ENCODE peak calls at places on chromosomes 3 and 15, in seven cellular contexts. I is activated CD4-positive, alpha-beta T cell treated with anti-CD3 and anti-CD28 coated beads for 48 hours; S is non-pigmented ciliary epithelial cell; T is Kasumi-1; U is BJ; E is OCI-M1; O is NCI-H446. J is an unnamed sample.

GRCh38 chr3:47394140-47394855 is 13.5 kb downstream of the PTPN23 start:
- DNase-seq in U (no peak), E (no peak), T (no peak), S (no peak), O (no peak), I (no peak), J (no peak)

GRCh38 chr15:96122077-96123027 is 208.1 kb upstream of the NR2F2 start:
- DNase-seq in O (no peak), U (no peak), E (no peak), S (no peak), I (no peak), T (no peak), J (no peak)

GRCh38 chr15:66721501-66721937 is 19.5 kb downstream of the SMAD6 start:
- DNase-seq in E (no peak), S (no peak), T (no peak), I (peak), U (no peak), O (no peak), J (no peak)

GRCh38 chr15:81981888-81982287 is 63.9 kb downstream of the MEX3B start:
- DNase-seq in I (no peak), E (peak), S (no peak), T (no peak), U (no peak), O (no peak), J (no peak)

GRCh38 chr3:135966349-135966695 is 794 bp downstream of the PPP2R3A start:
- DNase-seq in U (no peak), O (no peak), T (no peak), I (no peak), E (no peak), S (no peak), J (no peak)

GRCh38 chr3:127788436-127788835 is 33.9 kb downstream of the MGLL start:
- DNase-seq in E (no peak), T (no peak), U (no peak), O (no peak), S (no peak), I (no peak), J (no peak)

GRCh38 chr3:121737644-121738043 is 11.9 kb downstream of the GOLGB1 start:
- DNase-seq in I (no peak), T (no peak), S (no peak), E (no peak), O (no peak), U (no peak), J (no peak)

GRCh38 chr3:65259946-65260345 is 572.1 kb upstream of the ADAMTS9 start:
- DNase-seq in T (no peak), O (no peak), U (no peak), E (no peak), S (no peak), I (no peak), J (no peak)

GRCh38 chr3:181695661-181696491 is 15.8 kb upstream of the SOX2 start:
- DNase-seq in I (no peak), O (no peak), E (no peak), T (no peak), S (no peak), U (no peak), J (no peak)

GRCh38 chr3:60080648-60081047 is 1030.8 kb upstream of the CFAP20DC start:
- DNase-seq in T (no peak), U (no peak), O (no peak), S (no peak), E (no peak), I (peak), J (no peak)

GRCh38 chr3:53269888-53270880 is 14.4 kb upstream of the TKT start:
- DNase-seq in I (peak), O (no peak), S (peak), E (peak), T (peak), U (peak), J (peak)

GRCh38 chr15:52790941-52791751 is 1.0 kb upstream of the ONECUT1 start:
- DNase-seq in O (no peak), U (no peak), E (no peak), I (no peak), S (no peak), T (no peak), J (no peak)

GRCh38 chr15:97023131-97023844 is 692.8 kb downstream of the NR2F2 start:
- DNase-seq in I (no peak), T (no peak), O (no peak), E (no peak), S (peak), U (no peak), J (no peak)